ENCODE peak calls at places on chromosomes 1 and 21, in nine cellular contexts. Z is tibial nerve; T is Peyer's patch; M is left lung; N is HCT116; X is naive thymus-derived CD4-positive, alpha-beta T cell; K is adrenal gland; O is Caco-2; G is CD8-positive, alpha-beta memory T cell. F is an unnamed sample.

GRCh38 chr21:38258803-38259485 is 2.2 kb downstream of the KCNJ15 start:
- DNase-seq in N (no peak), K (no peak), G (no peak), O (no peak), M (no peak), Z (no peak), T (no peak), X (no peak), F (no peak)

GRCh38 chr1:225300381-225300780 is 127.5 kb downstream of the LBR start:
- DNase-seq in K (no peak), O (no peak), N (no peak), G (no peak), T (no peak), X (no peak), M (no peak), Z (no peak), F (no peak)

GRCh38 chr1:145960468-145961108 is 2.8 kb upstream of the LIX1L start:
- DNase-seq in X (peak; percentile 36), T (peak; percentile 76), Z (no peak), K (peak; percentile 82), M (peak; percentile 84), O (peak; percentile 45), N (no peak), G (peak; percentile 53), F (peak; percentile 71)

GRCh38 chr1:53349968-53350852 is 22.3 kb upstream of the LRP8 start:
- DNase-seq in O (no peak), K (no peak), G (no peak), M (peak; percentile 20), X (no peak), T (peak; percentile 25), N (no peak), Z (no peak), F (no peak)

GRCh38 chr1:162349635-162350330 is 26.9 kb downstream of the SPATA46 start:
- DNase-seq in Z (no peak), O (peak; percentile 46), X (no peak), N (peak; percentile 35), G (no peak), K (no peak), M (no peak), T (no peak), F (no peak)

GRCh38 chr1:60132985-60133673 is 59.6 kb upstream of the C1orf87 start:
- DNase-seq in O (no peak), N (no peak), G (no peak), T (no peak), K (no peak), X (no peak), M (no peak), Z (no peak), F (no peak)

GRCh38 chr1:245837741-245838140 is 669.3 kb downstream of the SMYD3 start:
- DNase-seq in T (no peak), O (no peak), N (no peak), Z (no peak), G (no peak), K (no peak), X (no peak), M (no peak), F (no peak)

GRCh38 chr1:1291023-1291528 is 10.8 kb downstream of the SCNN1D start:
- DNase-seq in M (no peak), G (no peak), X (no peak), K (no peak), O (no peak), Z (no peak), T (peak; percentile 67), N (no peak), F (no peak)

GRCh38 chr1:39407889-39408640 is 83.4 kb upstream of the BMP8A start:
- DNase-seq in Z (no peak), T (peak; percentile 50), M (no peak), G (no peak), X (no peak), O (peak; percentile 32), K (no peak), N (no peak), F (no peak)

GRCh38 chr1:214008791-214009612 is 21.2 kb downstream of the PROX1 start:
- DNase-seq in K (no peak), X (no peak), Z (no peak), M (no peak), T (no peak), O (no peak), N (no peak), G (no peak), F (peak; percentile 55)

GRCh38 chr1:229155472-229155871 is 115.4 kb upstream of the RAB4A start:
- DNase-seq in X (no peak), G (peak; percentile 9), M (peak; percentile 46), Z (no peak), O (no peak), N (no peak), T (no peak), K (peak; percentile 39), F (no peak)

GRCh38 chr1:47104816-47105215 is 32.4 kb upstream of the CYP4A22 start:
- DNase-seq in Z (no peak), G (no peak), X (no peak), N (no peak), T (no peak), K (no peak), O (no peak), M (no peak), F (no peak)

GRCh38 chr1:42173155-42173933 is 8.8 kb upstream of the GUCA2A start:
- DNase-seq in M (no peak), T (peak; percentile 74), X (peak; percentile 28), K (peak; percentile 64), G (peak; percentile 51), O (peak; percentile 69), N (no peak), Z (peak; percentile 39), F (peak; percentile 76)

GRCh38 chr1:203163891-203164635 is 11.6 kb downstream of the MYBPH start:
- DNase-seq in X (no peak), T (no peak), G (no peak), K (peak; percentile 38), O (no peak), Z (no peak), M (no peak), N (no peak), F (no peak)

GRCh38 chr1:203166192-203166940 is 9.3 kb downstream of the MYBPH start:
- DNase-seq in X (no peak), T (peak; percentile 54), Z (no peak), N (no peak), O (peak; percentile 40), M (no peak), G (no peak), K (no peak), F (no peak)

GRCh38 chr1:203167026-203167912 is 8.4 kb downstream of the MYBPH start:
- DNase-seq in K (no peak), Z (no peak), M (no peak), X (no peak), N (no peak), G (no peak), O (no peak), T (no peak), F (peak; percentile 25)

GRCh38 chr1:203165800-203166161 is 9.8 kb downstream of the MYBPH start:
- DNase-seq in N (no peak), K (no peak), Z (no peak), M (no peak), T (no peak), X (no peak), G (no peak), O (no peak), F (no peak)

DNA sequence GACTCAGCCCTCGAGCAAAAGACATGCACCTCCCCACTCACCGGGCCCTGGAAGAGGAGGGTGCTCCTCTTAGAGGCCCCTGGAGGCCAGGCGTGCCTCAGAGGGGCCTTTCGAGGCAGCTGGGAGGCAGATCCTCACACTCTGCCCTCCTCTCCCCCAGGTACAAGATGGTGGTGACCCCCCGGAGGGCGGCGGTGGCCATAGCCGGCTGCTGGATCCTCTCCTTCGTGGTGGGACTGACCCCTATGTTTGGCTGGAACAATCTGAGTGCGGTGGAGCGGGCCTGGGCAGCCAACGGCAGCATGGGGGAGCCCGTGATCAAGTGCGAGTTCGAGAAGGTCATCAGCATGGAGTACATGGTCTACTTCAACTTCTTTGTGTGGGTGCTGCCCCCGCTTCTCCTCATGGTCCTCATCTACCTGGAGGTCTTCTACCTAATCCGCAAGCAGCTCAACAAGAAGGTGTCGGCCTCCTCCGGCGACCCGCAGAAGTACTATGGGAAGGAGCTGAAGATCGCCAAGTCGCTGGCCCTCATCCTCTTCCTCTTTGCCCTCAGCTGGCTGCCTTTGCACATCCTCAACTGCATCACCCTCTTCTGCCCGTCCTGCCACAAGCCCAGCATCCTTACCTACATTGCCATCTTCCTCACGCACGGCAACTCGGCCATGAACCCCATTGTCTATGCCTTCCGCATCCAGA is 10.4 kb downstream of the MYBPH start:
- DNase-seq in M (no peak), T (no peak), K (no peak), O (no peak), Z (no peak), G (no peak), N (no peak), X (no peak), F (no peak)
- H3K4me3 ChIP-seq in M (no peak overlapping the region), T (no peak overlapping the region), K (no peak overlapping the region), O (no peak overlapping the region), Z (no peak overlapping the region), G (no peak overlapping the region), N (no peak overlapping the region), X (no peak overlapping the region), F (no peak overlapping the region)

GRCh38 chr1:198605880-198606458 is 32.9 kb upstream of the PTPRC start:
- DNase-seq in N (no peak), M (no peak), O (no peak), G (no peak), Z (no peak), K (no peak), T (no peak), X (no peak), F (no peak)
- H3K4me1 ChIP-seq in N (no peaks in the 10 kb centered on the region), M (peaks cover 9% of the 10 kb centered on the region), O (peaks cover 4% of the 10 kb centered on the region), G (peaks cover 70% of the 10 kb centered on the region), Z (no peaks in the 10 kb centered on the region), K (no peaks in the 10 kb centered on the region), T (no peaks in the 10 kb centered on the region), X (peaks cover 64% of the 10 kb centered on the region), F (no peaks in the 10 kb centered on the region)

DNA sequence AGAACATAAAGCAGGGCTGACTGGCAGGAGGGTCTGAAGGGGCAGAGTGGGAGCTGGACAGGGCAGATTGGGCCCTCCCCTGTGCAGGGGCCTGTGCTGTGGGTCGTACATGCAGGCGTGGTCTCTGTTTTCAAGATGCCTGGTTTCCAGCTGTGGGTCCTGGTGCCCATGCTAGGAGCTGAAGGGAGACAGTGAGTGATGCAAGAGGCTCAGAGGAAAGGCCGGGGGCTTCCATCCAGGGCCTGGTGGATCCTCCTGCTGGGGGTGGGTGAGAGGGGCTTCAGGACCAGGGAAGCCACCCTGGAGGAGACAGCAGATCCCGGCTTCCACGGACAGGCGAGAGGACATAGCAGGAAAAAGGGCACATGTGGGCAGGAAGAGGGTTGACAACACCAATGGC is 349.0 kb upstream of the VAMP3 start:
- DNase-seq in K (no peak), O (no peak), Z (peak; percentile 6), N (no peak), X (no peak), G (no peak), M (peak; percentile 9), T (peak; percentile 15), F (no peak)
- H3K4me3 ChIP-seq in K (no peak overlapping the region), O (no peak overlapping the region), Z (no peak overlapping the region), N (no peak overlapping the region), X (no peak overlapping the region), G (no peak overlapping the region), M (no peak overlapping the region), T (no peak overlapping the region), F (no peak overlapping the region)

DNA sequence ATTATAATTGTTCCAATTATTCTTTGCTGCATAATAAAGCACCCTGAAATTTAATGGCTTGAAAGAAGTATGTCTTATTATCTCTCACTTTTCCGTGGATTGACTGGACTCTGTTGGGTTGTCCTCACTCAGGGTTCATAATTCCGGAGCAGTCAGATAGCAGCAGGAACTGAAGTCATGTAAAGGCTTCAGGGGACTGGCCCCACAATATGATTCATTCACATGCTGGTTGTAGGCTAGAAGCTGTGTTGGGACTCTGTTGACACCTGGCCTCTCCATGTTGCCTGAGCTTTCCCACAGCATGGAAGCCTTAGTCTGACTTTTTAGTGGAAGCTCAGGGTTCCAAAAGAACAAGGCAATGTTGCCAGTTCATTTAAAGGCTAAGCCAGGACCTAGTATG is 367.1 kb upstream of the ADGRL2 start:
- DNase-seq in K (no peak), G (no peak), O (no peak), M (no peak), T (no peak), X (no peak), Z (no peak), N (no peak), F (no peak)
- H3K4me1 ChIP-seq in K (no peaks in the 10 kb centered on the region), G (no peaks in the 10 kb centered on the region), O (no peaks in the 10 kb centered on the region), M (peaks cover 16% of the 10 kb centered on the region), T (no peaks in the 10 kb centered on the region), X (no peaks in the 10 kb centered on the region), Z (peaks cover 14% of the 10 kb centered on the region), N (no peaks in the 10 kb centered on the region), F (peaks cover 46% of the 10 kb centered on the region)